ENCODE peak calls at places on chromosome 17, in six cellular contexts. One of them, this sample, is unnamed.

GRCh38 chr17:47731396-47731795 is 1.6 kb upstream of the TBX21 start:
- DNase-seq in M059J: no peak
- DNase-seq in left lung: no peak
- DNase-seq in activated CD4-positive, CD25-positive, alpha-beta regulatory T cell treated with anti-CD3 and anti-CD28 coated beads, Interleukin-2, amount 50 U/mL, for 72 hours: no peak
- DNase-seq in stomach: no peak
- DNase-seq in OCI-LY7: no peak
- DNase-seq in this sample: no peak

GRCh38 chr17:57033296-57033695 is 51.8 kb upstream of the AKAP1 start:
- DNase-seq in activated CD4-positive, CD25-positive, alpha-beta regulatory T cell treated with anti-CD3 and anti-CD28 coated beads, Interleukin-2, amount 50 U/mL, for 72 hours: no peak
- DNase-seq in stomach: peak
- DNase-seq in OCI-LY7: no peak
- DNase-seq in M059J: no peak
- DNase-seq in left lung: no peak
- DNase-seq in this sample: no peak

GRCh38 chr17:75405365-75406221 is at the start of gene GRB2:
- DNase-seq in activated CD4-positive, CD25-positive, alpha-beta regulatory T cell treated with anti-CD3 and anti-CD28 coated beads, Interleukin-2, amount 50 U/mL, for 72 hours: peak
- DNase-seq in OCI-LY7: peak
- DNase-seq in left lung: peak
- DNase-seq in stomach: peak
- DNase-seq in M059J: peak
- DNase-seq in this sample: peak

GRCh38 chr17:10072556-10072955 is 125.8 kb downstream of the GAS7 start:
- DNase-seq in stomach: no peak
- DNase-seq in left lung: no peak
- DNase-seq in OCI-LY7: no peak
- DNase-seq in activated CD4-positive, CD25-positive, alpha-beta regulatory T cell treated with anti-CD3 and anti-CD28 coated beads, Interleukin-2, amount 50 U/mL, for 72 hours: no peak
- DNase-seq in M059J: no peak
- DNase-seq in this sample: no peak

GRCh38 chr17:31680126-31680525 is 178.9 kb downstream of the COPRS start:
- DNase-seq in stomach: no peak
- DNase-seq in OCI-LY7: no peak
- DNase-seq in activated CD4-positive, CD25-positive, alpha-beta regulatory T cell treated with anti-CD3 and anti-CD28 coated beads, Interleukin-2, amount 50 U/mL, for 72 hours: no peak
- DNase-seq in M059J: no peak
- DNase-seq in left lung: no peak
- DNase-seq in this sample: no peak

GRCh38 chr17:77942111-77942988 is 16.2 kb upstream of the TNRC6C start:
- DNase-seq in stomach: no peak
- DNase-seq in activated CD4-positive, CD25-positive, alpha-beta regulatory T cell treated with anti-CD3 and anti-CD28 coated beads, Interleukin-2, amount 50 U/mL, for 72 hours: no peak
- DNase-seq in OCI-LY7: no peak
- DNase-seq in left lung: no peak
- DNase-seq in M059J: no peak
- DNase-seq in this sample: no peak

GRCh38 chr17:48610282-48611211 is at the start of gene HOXB7:
- DNase-seq in OCI-LY7: peak
- DNase-seq in activated CD4-positive, CD25-positive, alpha-beta regulatory T cell treated with anti-CD3 and anti-CD28 coated beads, Interleukin-2, amount 50 U/mL, for 72 hours: peak
- DNase-seq in stomach: peak
- DNase-seq in M059J: peak
- DNase-seq in left lung: peak
- DNase-seq in this sample: peak

GRCh38 chr17:46929413-46929812 is 6.5 kb downstream of the GOSR2 start:
- DNase-seq in activated CD4-positive, CD25-positive, alpha-beta regulatory T cell treated with anti-CD3 and anti-CD28 coated beads, Interleukin-2, amount 50 U/mL, for 72 hours: no peak
- DNase-seq in left lung: no peak
- DNase-seq in stomach: no peak
- DNase-seq in M059J: peak
- DNase-seq in OCI-LY7: no peak
- DNase-seq in this sample: no peak

GRCh38 chr17:58693751-58694150 is 1.3 kb downstream of the RAD51C start:
- DNase-seq in left lung: no peak
- DNase-seq in activated CD4-positive, CD25-positive, alpha-beta regulatory T cell treated with anti-CD3 and anti-CD28 coated beads, Interleukin-2, amount 50 U/mL, for 72 hours: no peak
- DNase-seq in OCI-LY7: no peak
- DNase-seq in stomach: no peak
- DNase-seq in M059J: no peak
- DNase-seq in this sample: no peak

GRCh38 chr17:42126836-42127235 is 4.2 kb downstream of the HSPB9 start:
- DNase-seq in OCI-LY7: no peak
- DNase-seq in activated CD4-positive, CD25-positive, alpha-beta regulatory T cell treated with anti-CD3 and anti-CD28 coated beads, Interleukin-2, amount 50 U/mL, for 72 hours: no peak
- DNase-seq in stomach: peak
- DNase-seq in left lung: no peak
- DNase-seq in M059J: no peak
- DNase-seq in this sample: no peak